ENCODE peak calls at places on chromosomes 4 and X, in six cellular contexts. W is progenitor cell of endocrine pancreas, Q is GM20000, V is fibroblast of mammary gland, H is transverse colon, X is left lung. Z is an unnamed sample.

GRCh38 chr4:61938250-61938846 is 738.2 kb downstream of the ADGRL3 start:
- DNase-seq in W (no peak), Q (no peak), V (no peak), H (no peak), X (no peak), Z (no peak)

GRCh38 chrX:40166582-40166981 is 68.8 kb upstream of the BCOR start:
- DNase-seq in W (no peak), Q (no peak), V (peak), H (no peak), X (no peak), Z (peak)

GRCh38 chr4:123421227-123421941 is 24.8 kb downstream of the SPRY1 start:
- DNase-seq in W (no peak), Q (no peak), V (no peak), H (no peak), X (no peak), Z (no peak)

GRCh38 chrX:1485033-1485432 is 32.3 kb upstream of the ASMTL start:
- DNase-seq in W (no peak), Q (no peak), V (no peak), H (no peak), X (no peak), Z (no peak)

GRCh38 chr4:14399919-14400706 is 602.2 kb upstream of the CPEB2 start:
- DNase-seq in W (no peak), Q (no peak), V (peak), H (no peak), X (no peak), Z (no peak)

GRCh38 chr4:3252480-3252828 is 3.5 kb downstream of the MSANTD1 start:
- DNase-seq in W (no peak), Q (no peak), V (no peak), H (no peak), X (peak), Z (no peak)

GRCh38 chr4:175062183-175062592 is 144.0 kb downstream of the ADAM29 start:
- DNase-seq in W (no peak), Q (no peak), V (no peak), H (no peak), X (no peak), Z (no peak)

GRCh38 chr4:23279377-23279988 is 586.7 kb downstream of the GBA3 start:
- DNase-seq in W (no peak), Q (no peak), V (peak), H (no peak), X (no peak), Z (no peak)

GRCh38 chr4:15255537-15255936 is 172.3 kb upstream of the C1QTNF7 start:
- DNase-seq in W (no peak), Q (no peak), V (no peak), H (no peak), X (no peak), Z (no peak)

GRCh38 chrX:49309401-49309981 is 6.0 kb downstream of the GAGE10 start:
- DNase-seq in W (no peak), Q (no peak), V (peak), H (no peak), X (no peak), Z (no peak)

GRCh38 chr4:15771419-15772058 is 6.6 kb upstream of the CD38 start:
- DNase-seq in W (no peak), Q (no peak), V (no peak), H (no peak), X (no peak), Z (no peak)

GRCh38 chr4:138890921-138891570 is 124.5 kb upstream of the NOCT start:
- DNase-seq in W (no peak), Q (no peak), V (no peak), H (no peak), X (no peak), Z (no peak)

GRCh38 chrX:39519213-39519544 is 578.6 kb downstream of the BCOR start:
- DNase-seq in W (no peak), Q (no peak), V (peak), H (no peak), X (no peak), Z (no peak)

GRCh38 chr4:118112117-118112516 is 77.8 kb downstream of the NDST3 start:
- DNase-seq in W (no peak), Q (no peak), V (no peak), H (no peak), X (no peak), Z (no peak)

GRCh38 chrX:130110379-130111219 is at the start of gene ELF4:
- DNase-seq in W (no peak), Q (peak), V (peak), H (peak), X (peak), Z (peak)

GRCh38 chr4:74942251-74942917 is 9.5 kb downstream of the PARM1 start:
- DNase-seq in W (no peak), Q (no peak), V (no peak), H (no peak), X (no peak), Z (no peak)

GRCh38 chr4:29309050-29309449 is 1411.1 kb upstream of the PCDH7 start:
- DNase-seq in W (no peak), Q (no peak), V (peak), H (no peak), X (no peak), Z (no peak)

GRCh38 chr4:127783026-127783769 is 1.1 kb downstream of the HSPA4L start:
- DNase-seq in W (peak), Q (peak), V (peak), H (peak), X (peak), Z (no peak)

GRCh38 chrX:55201930-55202579 is 18.1 kb upstream of the PAGE5 start:
- DNase-seq in W (no peak), Q (no peak), V (peak), H (no peak), X (no peak), Z (no peak)

GRCh38 chr4:67871867-67872266 is 11.9 kb downstream of the TMPRSS11D start:
- DNase-seq in W (no peak), Q (peak), V (peak), H (no peak), X (no peak), Z (no peak)

GRCh38 chrX:71103110-71103983 is 3.2 kb downstream of the CXorf65 start:
- DNase-seq in W (no peak), Q (peak), V (no peak), H (peak), X (peak), Z (no peak)

GRCh38 chr4:621296-622070 is 3.9 kb upstream of the PDE6B start:
- DNase-seq in W (no peak), Q (no peak), V (no peak), H (no peak), X (peak), Z (no peak)

GRCh38 chrX:140661657-140662056 is 47.9 kb upstream of the LINC00632 start:
- DNase-seq in W (no peak), Q (no peak), V (no peak), H (no peak), X (no peak), Z (no peak)

GRCh38 chrX:120446503-120446902 is 22.6 kb downstream of the LAMP2 start:
- DNase-seq in W (no peak), Q (no peak), V (peak), H (no peak), X (no peak), Z (no peak)

GRCh38 chr4:163107754-163108153 is 58.9 kb downstream of the NAF1 start:
- DNase-seq in W (no peak), Q (peak), V (peak), H (no peak), X (no peak), Z (no peak)

GRCh38 chr4:97984545-97985131 is 158.6 kb downstream of the STPG2 start:
- DNase-seq in W (no peak), Q (no peak), V (no peak), H (no peak), X (no peak), Z (no peak)

GRCh38 chr4:77473509-77473908 is 132.1 kb upstream of the CXCL13 start:
- DNase-seq in W (no peak), Q (peak), V (peak), H (no peak), X (no peak), Z (no peak)

GRCh38 chrX:9765072-9765736 is 443 bp downstream of the GPR143 start:
- DNase-seq in W (no peak), Q (no peak), V (no peak), H (no peak), X (no peak), Z (no peak)

GRCh38 chr4:151555151-151555945 is 146.4 kb downstream of the FHIP1A start:
- DNase-seq in W (no peak), Q (no peak), V (peak), H (no peak), X (no peak), Z (no peak)

GRCh38 chrX:134733595-134733994 is 75.3 kb upstream of the PLAC1 start:
- DNase-seq in W (no peak), Q (no peak), V (no peak), H (no peak), X (no peak), Z (no peak)

GRCh38 chr4:4572821-4573220 is 31.0 kb upstream of the STX18 start:
- DNase-seq in W (no peak), Q (no peak), V (peak), H (no peak), X (no peak), Z (no peak)

GRCh38 chrX:21373637-21374162 is 518 bp upstream of the CNKSR2 start:
- DNase-seq in W (no peak), Q (no peak), V (no peak), H (no peak), X (no peak), Z (no peak)

GRCh38 chr4:150080335-150080734 is 2.1 kb downstream of the DCLK2 start:
- DNase-seq in W (no peak), Q (no peak), V (peak), H (no peak), X (no peak), Z (no peak)

GRCh38 chrX:39214380-39215126 is 413.3 kb downstream of the MID1IP1 start:
- DNase-seq in W (no peak), Q (no peak), V (no peak), H (no peak), X (no peak), Z (no peak)

GRCh38 chr4:43843501-43843900 is 605.1 kb downstream of the KCTD8 start:
- DNase-seq in W (no peak), Q (no peak), V (no peak), H (no peak), X (no peak), Z (no peak)

GRCh38 chrX:72554448-72555140 is 18.0 kb downstream of the HDAC8 start:
- DNase-seq in W (peak), Q (no peak), V (peak), H (no peak), X (no peak), Z (no peak)
- TF ChIP-seq CTCF in W (peak), Q (no peak), V (no peak), H (no peak), X (no peak), Z (no peak)

GRCh38 chr4:2008921-2009650 is at the start of gene NELFA:
- DNase-seq in W (peak), Q (peak), V (peak), H (peak), X (peak), Z (peak)
- TF ChIP-seq CTCF in W (peak), Q (no peak), V (peak), H (peak), X (peak), Z (no peak)

GRCh38 chr4:10526431-10527222 is 69.4 kb upstream of the ZNF518B start:
- DNase-seq in W (no peak), Q (no peak), V (no peak), H (no peak), X (no peak), Z (no peak)
- TF ChIP-seq CTCF in W (no peak), Q (no peak), V (no peak), H (no peak), X (no peak), Z (no peak)

DNA sequence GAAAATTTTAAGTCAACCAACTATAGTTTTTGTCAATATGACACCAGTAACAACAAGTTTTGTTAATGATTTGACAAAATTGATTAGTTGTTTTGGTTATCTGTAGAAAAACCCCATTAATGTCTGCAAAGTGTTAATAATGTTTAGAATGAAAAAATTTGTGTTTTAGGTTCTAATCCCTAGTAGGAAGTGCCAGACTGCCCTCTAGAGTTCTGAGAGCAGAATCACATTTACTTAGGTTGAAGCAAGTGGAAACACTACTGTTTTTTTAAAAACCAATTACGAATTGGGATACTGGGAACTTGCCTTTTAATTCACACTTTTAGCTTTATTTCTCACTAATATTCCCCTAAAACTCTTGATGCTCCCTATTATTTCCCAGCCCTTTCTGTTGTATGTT is 101.1 kb upstream of the CYLC1 start:
- DNase-seq in W (no peak), Q (peak), V (peak), H (no peak), X (no peak), Z (no peak)
- TF ChIP-seq CTCF in W (peak), Q (peak), V (peak), H (no peak), X (peak), Z (peak)

GRCh38 chr4:120809518-120809917 is 113.0 kb downstream of the PRDM5 start:
- DNase-seq in W (no peak), Q (no peak), V (no peak), H (no peak), X (no peak), Z (no peak)
- TF ChIP-seq CTCF in W (peak), Q (no peak), V (peak), H (peak), X (no peak), Z (peak)

DNA sequence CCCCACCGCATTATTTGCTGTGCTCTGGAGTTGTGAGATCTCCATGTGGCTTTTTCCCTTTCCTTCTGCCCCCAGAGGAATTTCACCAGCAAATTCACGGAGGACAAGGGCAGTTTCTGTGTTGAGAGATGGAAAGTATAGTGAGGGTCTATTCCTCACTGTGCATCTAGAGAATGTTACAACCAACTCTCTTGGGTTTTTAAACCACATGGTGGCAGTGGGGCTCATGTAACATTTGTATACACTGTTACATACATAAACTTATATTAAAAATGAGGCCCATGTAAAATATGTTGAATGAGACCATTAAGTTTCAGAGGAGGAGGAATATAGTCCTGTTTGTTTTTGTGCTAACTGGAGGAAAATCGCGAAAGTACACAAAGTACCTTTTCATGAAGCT is 914 bp upstream of the PRKG2 start:
- DNase-seq in W (no peak), Q (no peak), V (no peak), H (no peak), X (no peak), Z (no peak)
- TF ChIP-seq CTCF in W (no peak), Q (no peak), V (peak), H (no peak), X (no peak), Z (peak)

GRCh38 chr4:26860922-26861433 is 337 bp downstream of the STIM2 start:
- DNase-seq in W (peak), Q (peak), V (peak), H (peak), X (peak), Z (no peak)
- TF ChIP-seq CTCF in W (no peak), Q (no peak), V (no peak), H (no peak), X (no peak), Z (no peak)

GRCh38 chr4:6573986-6574746 is 823 bp upstream of the MAN2B2 start:
- DNase-seq in W (no peak), Q (no peak), V (no peak), H (no peak), X (no peak), Z (no peak)
- TF ChIP-seq CTCF in W (no peak), Q (no peak), V (no peak), H (no peak), X (no peak), Z (no peak)